ENCODE peak calls at places on chromosomes 3 and 15, in ten cellular contexts. F, K, B, V, E, W, H, O, L and Z are unnamed samples.

GRCh38 chr3:64163755-64164148 is 61.5 kb downstream of the PRICKLE2 start:
- DNase-seq in F (no peak), K (peak), B (peak), V (peak), E (no peak), W (no peak), H (no peak), O (no peak), L (peak), Z (peak)

GRCh38 chr15:95988574-95988887 is 342.0 kb upstream of the NR2F2 start:
- DNase-seq in F (no peak), K (peak), B (no peak), V (no peak), E (no peak), W (no peak), H (no peak), O (no peak), L (peak), Z (peak)

GRCh38 chr15:64527263-64527984 is 67.0 kb downstream of the ZNF609 start:
- DNase-seq in F (no peak), K (peak), B (peak), V (peak), E (no peak), W (no peak), H (no peak), O (no peak), L (peak), Z (peak)

GRCh38 chr3:190076138-190076537 is 44.6 kb downstream of the P3H2 start:
- DNase-seq in F (no peak), K (peak), B (no peak), V (no peak), E (no peak), W (no peak), H (no peak), O (no peak), L (no peak), Z (no peak)

GRCh38 chr3:184710870-184711365 is 946 bp downstream of the MAGEF1 start:
- DNase-seq in F (peak), K (peak), B (no peak), V (no peak), E (no peak), W (no peak), H (no peak), O (no peak), L (no peak), Z (no peak)

GRCh38 chr15:35078221-35078915 is 6.7 kb downstream of the NANOGP8 start:
- DNase-seq in F (no peak), K (peak), B (peak), V (peak), E (peak), W (no peak), H (no peak), O (no peak), L (peak), Z (peak)

GRCh38 chr3:11613851-11614491 is 29.7 kb downstream of the VGLL4 start:
- DNase-seq in F (no peak), K (no peak), B (no peak), V (no peak), E (no peak), W (no peak), H (no peak), O (peak), L (no peak), Z (no peak)

GRCh38 chr15:47870300-47870955 is 153.1 kb downstream of the SEMA6D start:
- DNase-seq in F (no peak), K (no peak), B (peak), V (no peak), E (no peak), W (no peak), H (peak), O (no peak), L (peak), Z (peak)

GRCh38 chr15:98904466-98905048 is 103.0 kb downstream of the PGPEP1L start:
- DNase-seq in F (peak), K (peak), B (peak), V (no peak), E (peak), W (no peak), H (peak), O (no peak), L (peak), Z (no peak)

GRCh38 chr3:120497813-120498212 is 47.0 kb upstream of the FSTL1 start:
- DNase-seq in F (no peak), K (no peak), B (no peak), V (no peak), E (no peak), W (no peak), H (no peak), O (no peak), L (no peak), Z (no peak)

GRCh38 chr15:92091155-92091734 is 237.7 kb downstream of the SLCO3A1 start:
- DNase-seq in F (peak), K (peak), B (peak), V (no peak), E (peak), W (no peak), H (no peak), O (peak), L (peak), Z (no peak)

GRCh38 chr3:65234499-65234898 is 546.7 kb upstream of the ADAMTS9 start:
- DNase-seq in F (no peak), K (no peak), B (no peak), V (no peak), E (no peak), W (no peak), H (no peak), O (no peak), L (no peak), Z (no peak)

GRCh38 chr3:81433675-81434074 is 327.8 kb downstream of the GBE1 start:
- DNase-seq in F (no peak), K (no peak), B (no peak), V (no peak), E (no peak), W (no peak), H (no peak), O (no peak), L (no peak), Z (no peak)

GRCh38 chr3:128187495-128187894 is 34.2 kb downstream of the EEFSEC start:
- DNase-seq in F (no peak), K (no peak), B (no peak), V (no peak), E (no peak), W (no peak), H (no peak), O (no peak), L (no peak), Z (no peak)

GRCh38 chr3:193805448-193805847 is 212.4 kb downstream of the OPA1 start:
- DNase-seq in F (peak), K (peak), B (peak), V (peak), E (no peak), W (peak), H (no peak), O (no peak), L (peak), Z (peak)

GRCh38 chr3:159189994-159190669 is 388.3 kb downstream of the MFSD1 start:
- DNase-seq in F (no peak), K (no peak), B (peak), V (no peak), E (no peak), W (no peak), H (no peak), O (no peak), L (no peak), Z (peak)

GRCh38 chr15:76512971-76513370 is 176.4 kb downstream of the ISL2 start:
- DNase-seq in F (no peak), K (no peak), B (peak), V (no peak), E (no peak), W (no peak), H (no peak), O (no peak), L (no peak), Z (no peak)

GRCh38 chr15:32029862-32030781 is at the start of gene CHRNA7:
- DNase-seq in F (peak), K (peak), B (peak), V (no peak), E (peak), W (no peak), H (no peak), O (peak), L (peak), Z (no peak)

GRCh38 chr15:32030795-32031194 is 480 bp downstream of the CHRNA7 start:
- DNase-seq in F (no peak), K (no peak), B (no peak), V (no peak), E (peak), W (no peak), H (no peak), O (no peak), L (no peak), Z (no peak)

GRCh38 chr15:32033186-32033890 is 3.0 kb downstream of the CHRNA7 start:
- DNase-seq in F (peak), K (no peak), B (no peak), V (no peak), E (no peak), W (no peak), H (no peak), O (no peak), L (no peak), Z (no peak)

GRCh38 chr15:32028921-32029320 is 1.4 kb upstream of the CHRNA7 start:
- DNase-seq in F (no peak), K (no peak), B (no peak), V (no peak), E (peak), W (no peak), H (no peak), O (no peak), L (no peak), Z (no peak)

DNA sequence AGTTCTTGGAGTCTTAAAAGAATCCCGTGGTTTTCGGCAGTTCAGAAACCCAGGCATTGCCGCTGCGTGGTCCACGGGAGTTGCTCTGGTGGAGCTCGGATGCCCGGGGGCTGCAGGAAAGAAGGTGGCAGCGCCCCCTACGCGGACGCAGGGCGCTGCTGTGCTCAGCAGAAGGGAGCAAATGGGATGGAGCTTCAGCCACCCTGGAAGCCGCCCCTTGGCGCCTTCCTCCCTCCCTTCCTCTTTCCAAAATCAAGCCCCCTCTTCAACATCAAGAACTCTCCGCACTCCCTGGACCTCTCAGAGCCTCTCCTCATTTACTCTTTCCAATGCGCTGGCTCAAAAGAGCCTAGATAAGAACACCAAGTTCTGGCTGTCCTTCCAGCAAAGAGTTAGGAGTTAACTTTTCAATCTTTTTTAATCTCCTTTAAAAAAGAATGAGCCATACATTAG is 880 bp upstream of the CHRNA7 start:
- DNase-seq in F (peak), K (no peak), B (no peak), V (no peak), E (peak), W (no peak), H (no peak), O (peak), L (no peak), Z (no peak)
- H3K4me3 ChIP-seq in F (peak), K (no peak), B (no peak), V (no peak), E (peak), W (peak), H (peak), O (peak), L (peak), Z (peak)

GRCh38 chr3:152308475-152308844 is 39.7 kb downstream of the MBNL1 start:
- DNase-seq in F (no peak), K (no peak), B (no peak), V (no peak), E (no peak), W (no peak), H (no peak), O (no peak), L (no peak), Z (no peak)
- H3K4me3 ChIP-seq in F (no peak), K (no peak), B (peak), V (no peak), E (no peak), W (no peak), H (no peak), O (no peak), L (no peak), Z (no peak)

DNA sequence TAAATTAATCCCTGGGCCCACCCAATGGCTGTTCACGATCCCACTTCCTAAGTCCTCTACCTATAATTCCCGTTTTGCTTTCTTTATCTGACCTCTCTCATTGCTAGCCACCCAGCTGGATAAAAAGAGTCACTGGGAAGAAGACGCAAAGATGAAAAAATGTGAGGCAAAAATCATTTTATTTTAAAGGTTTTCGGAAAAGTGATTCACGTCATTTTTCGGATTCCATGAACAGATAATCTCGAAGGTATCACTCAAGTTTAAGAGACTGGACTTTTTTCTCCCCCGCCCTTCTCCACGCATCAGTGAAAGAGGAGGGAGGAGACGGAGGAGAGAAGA is 266.6 kb downstream of the CGGBP1 start:
- DNase-seq in F (no peak), K (no peak), B (no peak), V (no peak), E (no peak), W (no peak), H (no peak), O (no peak), L (peak), Z (no peak)
- H3K4me3 ChIP-seq in F (peak), K (no peak), B (peak), V (no peak), E (peak), W (peak), H (peak), O (peak), L (peak), Z (peak)

GRCh38 chr3:123692041-123692440 is 107.2 kb upstream of the HACD2 start:
- DNase-seq in F (no peak), K (no peak), B (no peak), V (no peak), E (no peak), W (no peak), H (peak), O (no peak), L (no peak), Z (no peak)
- H3K4me3 ChIP-seq in F (no peak), K (no peak), B (no peak), V (no peak), E (no peak), W (no peak), H (peak), O (peak), L (no peak), Z (no peak)

GRCh38 chr3:133040696-133041523 is 2.7 kb downstream of the TMEM108 start:
- DNase-seq in F (peak), K (peak), B (peak), V (peak), E (peak), W (peak), H (peak), O (peak), L (peak), Z (peak)
- H3K4me3 ChIP-seq in F (no peak), K (no peak), B (no peak), V (no peak), E (peak), W (no peak), H (no peak), O (peak), L (no peak), Z (no peak)

DNA sequence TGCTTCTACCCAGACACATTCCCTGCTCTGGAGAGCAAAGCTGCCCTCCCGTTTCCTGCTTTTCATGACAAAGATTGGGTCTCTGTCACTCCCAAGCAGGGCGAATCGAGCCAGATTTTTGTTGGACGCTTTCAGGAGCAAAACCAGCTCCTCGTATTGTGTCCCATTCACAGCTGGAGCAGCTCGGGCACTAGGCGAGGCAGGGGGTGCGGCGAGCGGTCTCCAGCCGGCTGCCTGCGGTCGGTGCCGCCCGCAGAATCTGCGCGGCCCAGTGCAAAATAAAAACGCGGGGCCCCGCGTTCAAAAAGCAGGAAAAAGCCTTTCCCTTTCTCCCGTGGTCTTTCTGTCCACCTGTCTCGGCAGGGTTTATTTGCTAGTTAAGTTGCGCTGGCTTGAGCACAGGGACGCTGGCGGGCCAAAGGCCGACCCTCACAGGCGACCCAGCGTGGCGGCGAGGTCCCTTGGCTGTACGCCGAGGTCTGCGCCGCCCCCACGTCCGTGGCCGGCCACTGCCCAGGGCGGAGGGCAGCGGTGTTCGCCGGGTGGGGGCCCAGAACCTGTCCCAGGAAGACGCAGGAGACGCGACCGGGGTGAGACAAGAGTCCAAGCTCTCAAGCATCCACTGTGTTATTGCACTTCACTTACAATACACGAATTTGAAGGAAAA is 71.2 kb downstream of the CYP19A1 start:
- DNase-seq in F (no peak), K (no peak), B (no peak), V (no peak), E (no peak), W (no peak), H (no peak), O (no peak), L (no peak), Z (no peak)
- H3K4me3 ChIP-seq in F (peak), K (peak), B (peak), V (peak), E (no peak), W (peak), H (peak), O (peak), L (peak), Z (peak)

GRCh38 chr15:88802991-88803240 is 320 bp upstream of the ACAN start:
- DNase-seq in F (no peak), K (no peak), B (no peak), V (no peak), E (peak), W (no peak), H (no peak), O (no peak), L (no peak), Z (no peak)

GRCh38 chr15:88805031-88805780 is 2.0 kb downstream of the ACAN start:
- DNase-seq in F (no peak), K (no peak), B (no peak), V (no peak), E (no peak), W (no peak), H (no peak), O (no peak), L (no peak), Z (no peak)

GRCh38 chr15:88804257-88804656 is 1.0 kb downstream of the ACAN start:
- DNase-seq in F (no peak), K (no peak), B (no peak), V (no peak), E (no peak), W (no peak), H (no peak), O (no peak), L (no peak), Z (no peak)

GRCh38 chr15:88803241-88803919 is at the start of gene ACAN:
- DNase-seq in F (no peak), K (no peak), B (no peak), V (no peak), E (peak), W (no peak), H (no peak), O (no peak), L (no peak), Z (no peak)

GRCh38 chr15:88803920-88804247 is 648 bp downstream of the ACAN start:
- DNase-seq in F (no peak), K (no peak), B (no peak), V (no peak), E (no peak), W (no peak), H (no peak), O (no peak), L (no peak), Z (no peak)
- H3K4me3 ChIP-seq in F (no peak), K (no peak), B (no peak), V (no peak), E (peak), W (peak), H (peak), O (no peak), L (no peak), Z (no peak)